ENCODE peak calls at places on chromosomes 4 and X, in four cellular contexts. One of them, this sample, is unnamed.

GRCh38 chr4:184746532-184746870 is 12.6 kb upstream of the CENPU start:
- DNase-seq in AG10803: peak; percentile 97
- DNase-seq in amniotic stem cell: peak; percentile 15
- DNase-seq in CD4-positive, alpha-beta T cell: no peak
- DNase-seq in this sample: peak; percentile 89

GRCh38 chrX:47172549-47172948 is 21.1 kb upstream of the UBA1 start:
- DNase-seq in AG10803: no peak
- DNase-seq in amniotic stem cell: no peak
- DNase-seq in CD4-positive, alpha-beta T cell: no peak
- DNase-seq in this sample: no peak

GRCh38 chr4:174260099-174260498 is 23.4 kb downstream of the FBXO8 start:
- DNase-seq in AG10803: peak; percentile 85
- DNase-seq in amniotic stem cell: no peak
- DNase-seq in CD4-positive, alpha-beta T cell: no peak
- DNase-seq in this sample: peak; percentile 97

GRCh38 chr4:88211473-88212252 is 53.2 kb upstream of the ABCG2 start:
- DNase-seq in AG10803: peak; percentile 36
- DNase-seq in amniotic stem cell: peak; percentile 5
- DNase-seq in CD4-positive, alpha-beta T cell: peak; percentile 35
- DNase-seq in this sample: peak; percentile 60

GRCh38 chrX:3743821-3744439 is 30.5 kb upstream of the PRKX start:
- DNase-seq in AG10803: no peak
- DNase-seq in amniotic stem cell: no peak
- DNase-seq in CD4-positive, alpha-beta T cell: peak; percentile 33
- DNase-seq in this sample: no peak

GRCh38 chr4:101283436-101283835 is 63.9 kb downstream of the PPP3CA start:
- DNase-seq in AG10803: no peak
- DNase-seq in amniotic stem cell: no peak
- DNase-seq in CD4-positive, alpha-beta T cell: no peak
- DNase-seq in this sample: no peak

GRCh38 chr4:109462297-109462696 is 28.7 kb downstream of the SEC24B start:
- DNase-seq in AG10803: no peak
- DNase-seq in amniotic stem cell: no peak
- DNase-seq in CD4-positive, alpha-beta T cell: no peak
- DNase-seq in this sample: no peak

GRCh38 chr4:37994569-37994968 is 34.4 kb downstream of the PTTG2 start:
- DNase-seq in AG10803: no peak
- DNase-seq in amniotic stem cell: no peak
- DNase-seq in CD4-positive, alpha-beta T cell: no peak
- DNase-seq in this sample: no peak

GRCh38 chrX:135256923-135257322 is 5.1 kb downstream of the ETDA start:
- DNase-seq in AG10803: no peak
- DNase-seq in amniotic stem cell: no peak
- DNase-seq in CD4-positive, alpha-beta T cell: no peak
- DNase-seq in this sample: no peak

GRCh38 chr4:48271048-48271452 is 1.4 kb upstream of the TEC start:
- DNase-seq in AG10803: no peak
- DNase-seq in amniotic stem cell: no peak
- DNase-seq in CD4-positive, alpha-beta T cell: no peak
- DNase-seq in this sample: no peak

GRCh38 chr4:123083612-123084011 is 161.2 kb upstream of the NUDT6 start:
- DNase-seq in AG10803: no peak
- DNase-seq in amniotic stem cell: no peak
- DNase-seq in CD4-positive, alpha-beta T cell: no peak
- DNase-seq in this sample: no peak

GRCh38 chrX:48745222-48745621 is 16.3 kb upstream of the GLOD5 start:
- DNase-seq in AG10803: no peak
- DNase-seq in amniotic stem cell: no peak
- DNase-seq in CD4-positive, alpha-beta T cell: no peak
- DNase-seq in this sample: no peak

GRCh38 chr4:165440415-165440882 is 61.6 kb downstream of the CPE start:
- DNase-seq in AG10803: peak; percentile 14
- DNase-seq in amniotic stem cell: no peak
- DNase-seq in CD4-positive, alpha-beta T cell: no peak
- DNase-seq in this sample: peak; percentile 61

GRCh38 chrX:111519215-111519614 is 7.8 kb downstream of the SERTM2 start:
- DNase-seq in AG10803: peak; percentile 1
- DNase-seq in amniotic stem cell: no peak
- DNase-seq in CD4-positive, alpha-beta T cell: no peak
- DNase-seq in this sample: peak; percentile 82